ENCODE peak calls at places on chromosomes 12 and 14, in seven cellular contexts. V is ovary, Y is transverse colon, J is HCT116, G is body of pancreas, I is sigmoid colon, R is heart left ventricle. E is an unnamed sample.

GRCh38 chr12:64780531-64781373 is 21.5 kb upstream of the GNS start:
- DNase-seq in G (peak), Y (peak), J (no peak), V (peak), I (peak), R (peak), E (peak)

GRCh38 chr14:33754264-33754663 is 196.6 kb downstream of the EGLN3 start:
- DNase-seq in V (no peak), J (no peak), G (no peak), Y (no peak), R (no peak), I (no peak), E (no peak)

GRCh38 chr12:1651946-1652345 is 22.9 kb downstream of the WNT5B start:
- DNase-seq in I (peak), R (no peak), J (no peak), Y (no peak), G (no peak), V (no peak), E (no peak)

GRCh38 chr14:61454545-61454944 is 133.2 kb downstream of the PRKCH start:
- DNase-seq in R (peak), G (peak), J (no peak), I (no peak), V (no peak), Y (no peak), E (no peak)

GRCh38 chr12:69097619-69098368 is 141.6 kb upstream of the CPSF6 start:
- DNase-seq in J (no peak), R (no peak), G (no peak), I (no peak), Y (no peak), V (no peak), E (no peak)

GRCh38 chr12:29655861-29656260 is 127.9 kb downstream of the TMTC1 start:
- DNase-seq in J (no peak), I (no peak), V (no peak), G (no peak), Y (no peak), R (peak), E (no peak)

GRCh38 chr12:51323317-51323960 is 535 bp downstream of the BIN2 start:
- DNase-seq in J (no peak), I (no peak), R (no peak), G (no peak), Y (peak), V (no peak), E (no peak)

GRCh38 chr12:124906606-124907261 is 7.7 kb downstream of the UBC start:
- DNase-seq in J (peak), G (peak), R (peak), Y (peak), I (peak), V (peak), E (peak)

GRCh38 chr12:29830391-29830790 is 46.6 kb upstream of the TMTC1 start:
- DNase-seq in V (no peak), Y (no peak), R (no peak), I (no peak), G (no peak), J (no peak), E (no peak)

GRCh38 chr12:121799842-121800693 is 3.7 kb upstream of the SETD1B start:
- DNase-seq in Y (peak), G (peak), R (peak), V (peak), J (peak), I (peak), E (peak)

GRCh38 chr12:93790472-93791152 is 113.4 kb downstream of the CRADD start:
- DNase-seq in V (no peak), J (no peak), I (no peak), R (no peak), Y (no peak), G (no peak), E (no peak)

GRCh38 chr12:6627598-6627997 is 8.2 kb downstream of the LPAR5 start:
- DNase-seq in V (no peak), R (no peak), I (no peak), G (no peak), J (no peak), Y (no peak), E (no peak)

GRCh38 chr12:87253157-87253556 is 776.0 kb downstream of the C12orf50 start:
- DNase-seq in Y (no peak), G (peak), I (peak), R (no peak), J (no peak), V (no peak), E (peak)

DNA sequence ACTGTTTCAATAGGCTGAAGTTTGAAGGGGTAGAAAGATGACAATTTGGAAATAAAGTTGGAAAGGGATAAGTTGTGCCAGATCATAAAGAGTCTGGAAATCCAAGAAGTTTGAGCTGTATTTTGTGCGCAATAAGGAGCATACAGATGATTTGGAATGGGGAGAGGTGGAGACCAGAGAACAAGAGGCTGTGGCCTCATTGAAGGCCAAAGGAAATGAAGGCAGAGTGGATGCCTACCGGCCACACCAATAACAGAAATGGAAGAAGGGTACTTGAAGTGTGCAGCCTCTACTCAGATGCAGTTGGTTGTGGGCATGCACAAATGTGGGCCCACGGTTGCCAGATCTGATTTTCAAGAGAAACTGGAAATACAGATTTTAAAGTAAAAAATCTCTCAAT is 2.4 kb downstream of the IFT81 start:
- DNase-seq in I (no peak), J (no peak), R (no peak), Y (no peak), G (no peak), V (no peak), E (no peak)
- H3K27ac ChIP-seq in I (peak), J (no peak), R (no peak), Y (no peak), G (no peak), V (no peak), E (no peak)

GRCh38 chr12:120235369-120236123 is 30.0 kb downstream of the PXN start:
- DNase-seq in G (no peak), I (no peak), V (no peak), J (no peak), R (no peak), Y (no peak), E (no peak)

GRCh38 chr12:120236124-120236398 is 29.5 kb downstream of the PXN start:
- DNase-seq in G (no peak), J (no peak), I (no peak), V (no peak), Y (no peak), R (no peak), E (no peak)

GRCh38 chr12:120238224-120238616 is 27.3 kb downstream of the PXN start:
- DNase-seq in G (no peak), V (no peak), Y (no peak), R (no peak), I (peak), J (no peak), E (no peak)

GRCh38 chr12:120231316-120232011 is 30.6 kb upstream of the RPLP0 start:
- DNase-seq in I (peak), Y (peak), V (no peak), R (peak), G (peak), J (peak), E (peak)

GRCh38 chr12:120234643-120235368 is 30.7 kb downstream of the PXN start:
- DNase-seq in R (peak), G (peak), J (peak), V (no peak), I (peak), Y (peak), E (peak)
- TF ChIP-seq POLR2A in R (peak), G (no peak), J (no peak), V (no peak), I (no peak), Y (no peak), E (no peak)

DNA sequence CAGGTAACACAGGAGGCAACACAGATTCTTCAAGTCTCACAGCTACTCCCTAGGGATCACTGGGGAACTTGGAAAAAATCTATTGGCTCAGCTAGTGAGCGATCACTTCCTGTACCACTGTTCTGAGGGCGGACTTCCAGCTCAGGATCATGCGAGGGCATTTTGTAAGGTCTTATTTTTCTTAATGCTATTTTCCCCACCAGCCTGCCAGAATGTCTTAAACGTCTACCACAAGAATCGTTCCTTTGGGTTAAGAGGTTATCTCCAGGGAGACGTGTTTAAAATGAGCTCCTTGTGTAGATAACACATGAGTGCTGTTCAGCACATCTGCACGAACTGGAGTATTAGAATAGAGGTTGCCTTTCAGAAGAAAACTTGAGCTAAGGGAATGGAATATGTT is 162.6 kb downstream of the ETNK1 start:
- DNase-seq in I (no peak), V (no peak), J (no peak), G (no peak), R (no peak), Y (no peak), E (no peak)
- H3K27ac ChIP-seq in I (no peak), V (no peak), J (no peak), G (no peak), R (no peak), Y (no peak), E (no peak)

GRCh38 chr14:73886449-73887115 is at the start of gene ZNF410:
- DNase-seq in Y (peak), I (peak), J (peak), V (peak), R (peak), G (peak), E (peak)
- TF ChIP-seq POLR2A in Y (peak), I (peak), J (peak), V (peak), R (peak), G (peak), E (no peak)

GRCh38 chr14:51431741-51432140 is 191.7 kb downstream of the TMX1 start:
- DNase-seq in R (no peak), J (no peak), I (no peak), V (no peak), G (no peak), Y (no peak), E (no peak)

GRCh38 chr14:51430079-51430478 is 190.0 kb downstream of the TMX1 start:
- DNase-seq in J (no peak), I (no peak), G (no peak), V (no peak), Y (no peak), R (no peak), E (no peak)

GRCh38 chr14:51430600-51430999 is 190.6 kb downstream of the TMX1 start:
- DNase-seq in J (no peak), R (no peak), V (peak), G (peak), Y (no peak), I (no peak), E (no peak)

GRCh38 chr14:51431033-51431709 is 191.1 kb downstream of the TMX1 start:
- DNase-seq in R (no peak), G (peak), I (no peak), V (no peak), Y (no peak), J (no peak), E (no peak)

GRCh38 chr14:51432302-51432948 is 192.4 kb downstream of the TMX1 start:
- DNase-seq in Y (no peak), R (no peak), G (no peak), V (no peak), I (no peak), J (no peak), E (no peak)
- H3K27ac ChIP-seq in Y (no peak), R (no peak), G (peak), V (no peak), I (no peak), J (no peak), E (no peak)

E was measured in stomach.